ENCODE peak calls at places on chromosomes 12 and 14, in four cellular contexts. M is psoas muscle, I is left ventricle myocardium inferior, S is ovary. A is an unnamed sample. For H3K4me1, the result is how much of the 10 kb centered on the place peaks cover.

GRCh38 chr14:68792022-68792829 is 641 bp downstream of the ZFP36L1 start:
- DNase-seq in S (peak), I (no peak), M (no peak), A (peak)

GRCh38 chr12:4787965-4788364 is 67.8 kb downstream of the GALNT8 start:
- DNase-seq in I (no peak), S (no peak), M (no peak), A (no peak)

GRCh38 chr12:80648866-80649265 is 58.6 kb upstream of the MYF6 start:
- DNase-seq in S (no peak), I (no peak), M (no peak), A (no peak)

GRCh38 chr12:89453579-89453978 is 71.0 kb downstream of the GALNT4 start:
- DNase-seq in I (no peak), M (no peak), S (no peak), A (no peak)

GRCh38 chr12:98416845-98417244 is 98.5 kb upstream of the TMPO start:
- DNase-seq in I (no peak), S (no peak), M (no peak), A (no peak)

GRCh38 chr12:29783773-29784666 is at the start of gene TMTC1:
- DNase-seq in S (peak), I (peak), M (peak), A (peak)

GRCh38 chr14:88297306-88297705 is 25.8 kb downstream of the KCNK10 start:
- DNase-seq in M (no peak), S (no peak), I (no peak), A (no peak)

GRCh38 chr12:109604902-109605536 is 31.4 kb downstream of the MVK start:
- DNase-seq in M (no peak), S (no peak), I (no peak), A (no peak)

GRCh38 chr12:98208846-98209245 is 306.5 kb upstream of the TMPO start:
- DNase-seq in M (no peak), S (no peak), I (no peak), A (no peak)

GRCh38 chr14:49975286-49975685 is 82.4 kb downstream of the ARF6 start:
- DNase-seq in S (no peak), M (no peak), I (no peak), A (no peak)
- H3K4me1 ChIP-seq in S (under half), M (under half), I (under half), A (under half)

GRCh38 chr12:16435875-16436554 is 88.6 kb downstream of the MGST1 start:
- DNase-seq in M (no peak), S (no peak), I (no peak), A (no peak)
- TF ChIP-seq CTCF in M (no peak), S (no peak), I (no peak), A (no peak)

DNA sequence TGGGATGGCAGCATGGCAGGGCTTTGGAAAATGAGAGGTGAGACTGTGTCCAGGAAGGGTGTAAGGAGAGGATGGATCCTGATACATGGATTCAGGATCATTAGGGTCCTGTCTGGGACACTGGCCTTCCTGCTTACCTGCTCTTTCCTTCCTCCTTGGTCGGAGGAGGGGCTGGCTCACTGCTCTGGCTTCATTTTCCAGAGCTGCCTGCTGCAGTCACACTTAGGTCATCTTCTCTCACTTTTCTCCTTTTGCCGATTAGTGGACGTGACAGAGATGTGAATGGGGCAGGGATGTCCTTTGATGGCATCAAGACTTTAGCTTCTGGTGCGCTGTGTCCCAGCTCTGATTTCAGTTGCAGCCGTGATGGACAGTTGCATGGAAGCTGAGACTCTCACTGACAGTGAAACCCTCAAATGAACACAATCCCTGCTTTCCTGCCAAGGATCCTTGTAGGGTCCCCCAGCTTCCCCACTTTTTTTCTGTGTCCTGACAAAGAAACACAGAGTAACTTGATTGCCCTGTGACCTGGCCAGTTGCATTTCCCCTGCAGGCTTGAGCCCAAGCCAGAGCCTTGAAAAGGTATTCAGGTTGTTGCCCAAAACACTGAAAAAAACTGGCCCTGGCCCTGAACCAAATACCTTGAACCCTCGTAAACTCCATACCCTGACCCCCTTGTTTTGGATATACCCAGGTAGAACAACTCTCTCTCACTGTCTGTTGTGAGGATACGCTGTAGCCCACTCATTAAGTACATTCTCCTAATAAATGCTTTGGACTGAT is 756 bp upstream of the CIDEB start:
- DNase-seq in I (no peak), M (no peak), S (no peak), A (peak)
- H3K4me1 ChIP-seq in I (half or more), M (under half), S (under half), A (under half)

DNA sequence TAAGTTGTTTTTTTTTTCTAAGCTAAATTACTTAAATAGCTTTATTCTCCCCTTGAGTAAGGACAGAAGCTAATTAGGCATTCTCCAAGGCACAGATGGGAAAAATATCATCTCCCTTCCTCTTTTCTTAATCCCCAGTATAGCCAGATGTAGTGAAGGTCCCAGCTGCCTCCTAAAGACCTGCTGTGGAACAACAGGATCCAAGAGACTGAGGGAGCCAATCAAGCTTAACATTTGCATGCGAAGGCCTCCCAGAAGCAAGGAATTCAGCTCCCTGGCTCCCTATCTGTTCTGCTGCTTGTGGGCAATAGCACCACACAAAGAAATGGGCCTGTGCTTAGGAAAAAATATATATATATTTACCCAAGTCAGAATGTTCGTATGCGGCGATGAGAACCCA is 255.2 kb downstream of the SYT1 start:
- DNase-seq in S (no peak), I (no peak), M (no peak), A (no peak)
- TF ChIP-seq CTCF in S (no peak), I (no peak), M (no peak), A (no peak)

A was measured in heart left ventricle.